ENCODE peak calls at places on chromosomes 5 and 9, in eight cellular contexts. One of them, this sample, is unnamed.

GRCh38 chr9:127538849-127539258 is 73.2 kb upstream of the STXBP1 start:
- DNase-seq in foreskin keratinocyte: no peak
- DNase-seq in AG08396: peak
- DNase-seq in spleen: no peak
- DNase-seq in choroid plexus epithelial cell: no peak
- DNase-seq in IMR-90: peak
- DNase-seq in GM04504: no peak
- DNase-seq in activated CD8-positive, alpha-beta memory T cell treated with anti-CD3 and anti-CD28 coated beads for 24 hours: no peak
- DNase-seq in this sample: no peak

GRCh38 chr5:54455413-54456157 is at the start of gene HSPB3:
- DNase-seq in GM04504: peak
- DNase-seq in AG08396: peak
- DNase-seq in IMR-90: peak
- DNase-seq in foreskin keratinocyte: peak
- DNase-seq in choroid plexus epithelial cell: no peak
- DNase-seq in spleen: no peak
- DNase-seq in activated CD8-positive, alpha-beta memory T cell treated with anti-CD3 and anti-CD28 coated beads for 24 hours: no peak
- DNase-seq in this sample: no peak

GRCh38 chr5:56303511-56303910 is 70.4 kb upstream of the ANKRD55 start:
- DNase-seq in IMR-90: no peak
- DNase-seq in AG08396: no peak
- DNase-seq in foreskin keratinocyte: no peak
- DNase-seq in GM04504: no peak
- DNase-seq in spleen: no peak
- DNase-seq in choroid plexus epithelial cell: no peak
- DNase-seq in activated CD8-positive, alpha-beta memory T cell treated with anti-CD3 and anti-CD28 coated beads for 24 hours: no peak
- DNase-seq in this sample: no peak

GRCh38 chr5:141871870-141872269 is 6.3 kb downstream of the PCDH1 start:
- DNase-seq in choroid plexus epithelial cell: no peak
- DNase-seq in IMR-90: no peak
- DNase-seq in foreskin keratinocyte: no peak
- DNase-seq in AG08396: no peak
- DNase-seq in spleen: no peak
- DNase-seq in GM04504: no peak
- DNase-seq in activated CD8-positive, alpha-beta memory T cell treated with anti-CD3 and anti-CD28 coated beads for 24 hours: no peak
- DNase-seq in this sample: no peak

GRCh38 chr5:14608169-14608568 is 26.6 kb downstream of the OTULINL start:
- DNase-seq in foreskin keratinocyte: no peak
- DNase-seq in AG08396: no peak
- DNase-seq in choroid plexus epithelial cell: no peak
- DNase-seq in IMR-90: no peak
- DNase-seq in spleen: no peak
- DNase-seq in activated CD8-positive, alpha-beta memory T cell treated with anti-CD3 and anti-CD28 coated beads for 24 hours: no peak
- DNase-seq in GM04504: no peak
- DNase-seq in this sample: no peak

GRCh38 chr9:21730899-21731298 is 71.5 kb upstream of the MTAP start:
- DNase-seq in IMR-90: no peak
- DNase-seq in choroid plexus epithelial cell: no peak
- DNase-seq in spleen: no peak
- DNase-seq in GM04504: no peak
- DNase-seq in activated CD8-positive, alpha-beta memory T cell treated with anti-CD3 and anti-CD28 coated beads for 24 hours: no peak
- DNase-seq in foreskin keratinocyte: no peak
- DNase-seq in AG08396: no peak
- DNase-seq in this sample: no peak

GRCh38 chr5:168786142-168786541 is 207.0 kb upstream of the PANK3 start:
- DNase-seq in activated CD8-positive, alpha-beta memory T cell treated with anti-CD3 and anti-CD28 coated beads for 24 hours: no peak
- DNase-seq in foreskin keratinocyte: no peak
- DNase-seq in IMR-90: no peak
- DNase-seq in spleen: no peak
- DNase-seq in choroid plexus epithelial cell: no peak
- DNase-seq in GM04504: no peak
- DNase-seq in AG08396: no peak
- DNase-seq in this sample: no peak

GRCh38 chr5:54249210-54250028 is 61.0 kb downstream of the ARL15 start:
- DNase-seq in GM04504: no peak
- DNase-seq in activated CD8-positive, alpha-beta memory T cell treated with anti-CD3 and anti-CD28 coated beads for 24 hours: peak
- DNase-seq in IMR-90: peak
- DNase-seq in foreskin keratinocyte: no peak
- DNase-seq in spleen: no peak
- DNase-seq in AG08396: no peak
- DNase-seq in choroid plexus epithelial cell: peak
- DNase-seq in this sample: no peak

GRCh38 chr9:21559402-21560280 is 77.5 kb upstream of the IFNE start:
- DNase-seq in spleen: peak
- DNase-seq in foreskin keratinocyte: peak
- DNase-seq in AG08396: peak
- DNase-seq in GM04504: no peak
- DNase-seq in choroid plexus epithelial cell: peak
- DNase-seq in activated CD8-positive, alpha-beta memory T cell treated with anti-CD3 and anti-CD28 coated beads for 24 hours: peak
- DNase-seq in IMR-90: peak
- DNase-seq in this sample: no peak

GRCh38 chr5:33299621-33300208 is 141.1 kb upstream of the TARS1 start:
- DNase-seq in activated CD8-positive, alpha-beta memory T cell treated with anti-CD3 and anti-CD28 coated beads for 24 hours: no peak
- DNase-seq in spleen: no peak
- DNase-seq in choroid plexus epithelial cell: peak
- DNase-seq in AG08396: peak
- DNase-seq in IMR-90: peak
- DNase-seq in foreskin keratinocyte: peak
- DNase-seq in GM04504: peak
- DNase-seq in this sample: no peak

GRCh38 chr5:65903581-65903980 is 22.8 kb upstream of the ERBIN start:
- DNase-seq in activated CD8-positive, alpha-beta memory T cell treated with anti-CD3 and anti-CD28 coated beads for 24 hours: no peak
- DNase-seq in AG08396: no peak
- DNase-seq in spleen: no peak
- DNase-seq in IMR-90: no peak
- DNase-seq in choroid plexus epithelial cell: no peak
- DNase-seq in GM04504: no peak
- DNase-seq in foreskin keratinocyte: no peak
- DNase-seq in this sample: no peak

GRCh38 chr9:112028242-112029221 is 131.9 kb downstream of the UGCG start:
- DNase-seq in AG08396: no peak
- DNase-seq in spleen: no peak
- DNase-seq in IMR-90: no peak
- DNase-seq in GM04504: no peak
- DNase-seq in choroid plexus epithelial cell: no peak
- DNase-seq in foreskin keratinocyte: no peak
- DNase-seq in activated CD8-positive, alpha-beta memory T cell treated with anti-CD3 and anti-CD28 coated beads for 24 hours: peak
- DNase-seq in this sample: no peak

GRCh38 chr5:98713027-98713426 is 60.4 kb upstream of the RGMB start:
- DNase-seq in choroid plexus epithelial cell: peak
- DNase-seq in foreskin keratinocyte: peak
- DNase-seq in spleen: no peak
- DNase-seq in AG08396: no peak
- DNase-seq in GM04504: no peak
- DNase-seq in activated CD8-positive, alpha-beta memory T cell treated with anti-CD3 and anti-CD28 coated beads for 24 hours: no peak
- DNase-seq in IMR-90: peak
- DNase-seq in this sample: no peak

GRCh38 chr5:177361418-177362101 is 3.8 kb downstream of the RGS14 start:
- DNase-seq in GM04504: no peak
- DNase-seq in IMR-90: no peak
- DNase-seq in activated CD8-positive, alpha-beta memory T cell treated with anti-CD3 and anti-CD28 coated beads for 24 hours: no peak
- DNase-seq in AG08396: no peak
- DNase-seq in foreskin keratinocyte: no peak
- DNase-seq in spleen: peak
- DNase-seq in choroid plexus epithelial cell: no peak
- DNase-seq in this sample: no peak

GRCh38 chr5:84255318-84255717 is 129.4 kb downstream of the EDIL3 start:
- DNase-seq in foreskin keratinocyte: peak
- DNase-seq in spleen: no peak
- DNase-seq in GM04504: no peak
- DNase-seq in IMR-90: peak
- DNase-seq in AG08396: peak
- DNase-seq in activated CD8-positive, alpha-beta memory T cell treated with anti-CD3 and anti-CD28 coated beads for 24 hours: no peak
- DNase-seq in choroid plexus epithelial cell: peak
- DNase-seq in this sample: no peak

GRCh38 chr5:132270706-132271105 is 13.2 kb downstream of the PDLIM4 start:
- DNase-seq in IMR-90: no peak
- DNase-seq in spleen: peak
- DNase-seq in GM04504: no peak
- DNase-seq in choroid plexus epithelial cell: no peak
- DNase-seq in AG08396: no peak
- DNase-seq in foreskin keratinocyte: no peak
- DNase-seq in activated CD8-positive, alpha-beta memory T cell treated with anti-CD3 and anti-CD28 coated beads for 24 hours: no peak
- DNase-seq in this sample: peak